ENCODE peak calls at places on chromosomes 2 and 18, in ten cellular contexts. F is aorta; E is tibial artery; W is CD8-positive, alpha-beta T cell; T is lower lobe of right lung; Q is heart right ventricle; L is transverse colon; C is OCI-LY7; K is PC-9; N is CD8-positive, alpha-beta memory T cell. P is an unnamed sample.

GRCh38 chr18:51342815-51343214 is 145.3 kb upstream of the MEX3C start:
- DNase-seq in Q (no peak), T (no peak), N (no peak), E (no peak), L (no peak), F (no peak), W (no peak), K (peak; percentile 38), C (no peak), P (no peak)

GRCh38 chr2:239751719-239752355 is 273.3 kb downstream of the NDUFA10 start:
- DNase-seq in F (peak; percentile 86), T (peak; percentile 68), Q (peak; percentile 14), L (no peak), E (peak; percentile 29), C (peak; percentile 58), N (no peak), W (no peak), K (no peak), P (peak; percentile 43)

GRCh38 chr2:98478088-98478551 is 33.5 kb downstream of the INPP4A start:
- DNase-seq in L (no peak), E (no peak), C (no peak), F (no peak), T (no peak), K (no peak), W (no peak), N (no peak), Q (no peak), P (no peak)

GRCh38 chr18:44098551-44099098 is 582.1 kb upstream of the SETBP1 start:
- DNase-seq in Q (no peak), F (no peak), N (no peak), L (peak; percentile 12), C (no peak), E (no peak), K (peak; percentile 25), T (no peak), W (no peak), P (no peak)

GRCh38 chr2:38722271-38723115 is 28.7 kb downstream of the SRSF7 start:
- DNase-seq in W (no peak), F (no peak), K (no peak), N (no peak), T (no peak), L (no peak), E (peak; percentile 14), Q (no peak), C (peak; percentile 47), P (no peak)

GRCh38 chr18:9673296-9674251 is 34.5 kb upstream of the RAB31 start:
- DNase-seq in Q (peak; percentile 36), F (no peak), L (peak; percentile 56), N (no peak), K (peak; percentile 84), E (peak; percentile 26), C (peak; percentile 61), W (no peak), T (peak; percentile 75), P (no peak)

GRCh38 chr2:20664071-20664390 is 2.9 kb upstream of the GDF7 start:
- DNase-seq in N (no peak), L (no peak), K (no peak), C (no peak), E (no peak), T (no peak), F (no peak), Q (no peak), W (no peak), P (no peak)

GRCh38 chr2:207044380-207044779 is 105.1 kb downstream of the CPO start:
- DNase-seq in W (no peak), N (no peak), T (no peak), K (no peak), E (no peak), Q (no peak), L (no peak), C (no peak), F (no peak), P (no peak)

GRCh38 chr2:75707901-75708300 is 2.8 kb downstream of the GCFC2 start:
- DNase-seq in E (no peak), W (no peak), T (no peak), L (no peak), K (no peak), F (no peak), N (no peak), C (no peak), Q (no peak), P (no peak)

GRCh38 chr2:237726401-237726830 is 72.2 kb upstream of the RBM44 start:
- DNase-seq in T (no peak), K (no peak), W (no peak), Q (peak; percentile 79), F (no peak), N (no peak), L (no peak), C (no peak), E (no peak), P (no peak)

GRCh38 chr2:138453815-138454214 is 47.8 kb upstream of the SPOPL start:
- DNase-seq in N (no peak), Q (no peak), T (no peak), E (no peak), C (no peak), F (no peak), L (no peak), K (no peak), W (no peak), P (no peak)

GRCh38 chr2:9400268-9401058 is 22.9 kb downstream of the ITGB1BP1 start:
- DNase-seq in L (no peak), N (no peak), W (no peak), F (peak; percentile 6), Q (no peak), E (no peak), K (peak; percentile 39), C (peak; percentile 20), T (no peak), P (no peak)

GRCh38 chr2:98702127-98702802 is 28.7 kb downstream of the MGAT4A start:
- DNase-seq in T (no peak), Q (peak; percentile 47), W (no peak), E (peak; percentile 21), K (no peak), N (no peak), C (no peak), F (no peak), L (peak; percentile 84), P (no peak)

GRCh38 chr2:234823877-234824376 is 127.9 kb upstream of the SH3BP4 start:
- DNase-seq in L (no peak), T (no peak), N (no peak), F (no peak), E (peak; percentile 59), K (peak; percentile 77), Q (peak; percentile 40), C (no peak), W (no peak), P (no peak)

GRCh38 chr2:184444623-184445223 is 153.6 kb upstream of the ZNF804A start:
- DNase-seq in F (no peak), E (no peak), K (no peak), C (peak; percentile 37), N (no peak), W (no peak), L (no peak), Q (no peak), T (no peak), P (no peak)
- H3K27ac ChIP-seq in F (no peak overlapping the region), E (no peak overlapping the region), K (no peak overlapping the region), C (peak overlapping the region; percentile 97), N (no peak overlapping the region), W (no peak overlapping the region), L (no peak overlapping the region), Q (no peak overlapping the region), T (no peak overlapping the region), P (no peak overlapping the region)

GRCh38 chr2:36459725-36460137 is 104.2 kb downstream of the CRIM1 start:
- DNase-seq in C (no peak), K (peak; percentile 62), E (no peak), L (peak; percentile 75), Q (peak; percentile 40), N (no peak), W (no peak), F (no peak), T (no peak), P (no peak)
- H3K4me1 ChIP-seq in C (peaks cover 23% of the 10 kb centered on the region), K (peaks cover 37% of the 10 kb centered on the region), E (peaks cover 4% of the 10 kb centered on the region), L (peaks cover 36% of the 10 kb centered on the region), Q (peaks cover 61% of the 10 kb centered on the region), N (peaks cover 13% of the 10 kb centered on the region), W (no peaks in the 10 kb centered on the region), F (peaks cover 18% of the 10 kb centered on the region), T (peaks cover 65% of the 10 kb centered on the region), P (no peaks in the 10 kb centered on the region)

GRCh38 chr2:216170362-216170761 is 61.2 kb downstream of the XRCC5 start:
- DNase-seq in Q (no peak), L (no peak), E (no peak), N (no peak), C (no peak), W (no peak), F (no peak), K (no peak), T (no peak), P (no peak)
- H3K27ac ChIP-seq in Q (no peak overlapping the region), L (no peak overlapping the region), E (no peak overlapping the region), N (no peak overlapping the region), C (no peak overlapping the region), W (no peak overlapping the region), F (no peak overlapping the region), K (no peak overlapping the region), T (no peak overlapping the region), P (no peak overlapping the region)

GRCh38 chr2:74094291-74094690 is 53.4 kb downstream of the BOLA3 start:
- DNase-seq in C (no peak), L (no peak), F (no peak), K (no peak), W (no peak), E (no peak), N (no peak), T (no peak), Q (no peak), P (no peak)

GRCh38 chr2:74091391-74091790 is 56.3 kb downstream of the BOLA3 start:
- DNase-seq in C (no peak), T (no peak), L (no peak), Q (no peak), F (no peak), W (no peak), N (no peak), E (no peak), K (no peak), P (no peak)

GRCh38 chr2:74093426-74093825 is 54.3 kb downstream of the BOLA3 start:
- DNase-seq in W (no peak), E (no peak), F (no peak), C (no peak), L (no peak), Q (no peak), N (no peak), K (no peak), T (no peak), P (no peak)

GRCh38 chr2:74093840-74094239 is 53.9 kb downstream of the BOLA3 start:
- DNase-seq in L (no peak), T (no peak), N (no peak), Q (no peak), E (no peak), K (no peak), W (no peak), C (no peak), F (no peak), P (no peak)

GRCh38 chr2:74092236-74092635 is 55.5 kb downstream of the BOLA3 start:
- DNase-seq in F (no peak), L (no peak), C (no peak), N (no peak), E (no peak), K (no peak), Q (no peak), W (no peak), T (no peak), P (no peak)
- H3K4me1 ChIP-seq in F (no peaks in the 10 kb centered on the region), L (no peaks in the 10 kb centered on the region), C (no peaks in the 10 kb centered on the region), N (no peaks in the 10 kb centered on the region), E (no peaks in the 10 kb centered on the region), K (peaks cover 12% of the 10 kb centered on the region), Q (no peaks in the 10 kb centered on the region), W (no peaks in the 10 kb centered on the region), T (no peaks in the 10 kb centered on the region), P (no peaks in the 10 kb centered on the region)

GRCh38 chr2:63435080-63435479 is 153.2 kb downstream of the WDPCP start:
- DNase-seq in L (no peak), W (no peak), C (no peak), Q (no peak), T (no peak), F (no peak), E (no peak), N (no peak), K (no peak), P (no peak)
- H3K27ac ChIP-seq in L (no peak overlapping the region), W (no peak overlapping the region), C (no peak overlapping the region), Q (no peak overlapping the region), T (no peak overlapping the region), F (no peak overlapping the region), E (no peak overlapping the region), N (no peak overlapping the region), K (no peak overlapping the region), P (no peak overlapping the region)